ENCODE peak calls at places on chromosomes 13 and 19, in four cellular contexts. Q is neural progenitor cell, K is heart left ventricle, B is A549. R is an unnamed sample.

GRCh38 chr19:19817357-19817756 is 4.2 kb downstream of the ZNF506 start:
- DNase-seq in Q (no peak), B (no peak), K (no peak), R (no peak)

GRCh38 chr13:101512650-101513049 is 60.2 kb downstream of the ITGBL1 start:
- DNase-seq in B (no peak), K (no peak), Q (no peak), R (peak; percentile 20)

GRCh38 chr13:52399708-52400107 is 6.3 kb downstream of the THSD1 start:
- DNase-seq in B (no peak), Q (no peak), K (no peak), R (peak; percentile 45)

GRCh38 chr13:73146705-73147104 is 87.9 kb downstream of the KLF5 start:
- DNase-seq in K (no peak), B (no peak), Q (no peak), R (no peak)

GRCh38 chr13:48567521-48568331 is 34.8 kb upstream of the RCBTB2 start:
- DNase-seq in B (no peak), Q (no peak), K (no peak), R (peak; percentile 51)

GRCh38 chr19:49119411-49120324 is at the start of gene PPFIA3:
- DNase-seq in Q (peak; percentile 93), K (peak; percentile 76), B (no peak), R (peak; percentile 91)

GRCh38 chr19:50478901-50479715 is 2.5 kb upstream of the GARIN5A start:
- DNase-seq in B (peak; percentile 92), K (no peak), Q (peak; percentile 59), R (peak; percentile 49)

GRCh38 chr13:55761986-55762385 is 1378.7 kb upstream of the PRR20A start:
- DNase-seq in K (no peak), Q (peak; percentile 6), B (no peak), R (no peak)

GRCh38 chr19:8123683-8124082 is 25.7 kb downstream of the FBN3 start:
- DNase-seq in K (no peak), Q (no peak), B (no peak), R (no peak)

DNA sequence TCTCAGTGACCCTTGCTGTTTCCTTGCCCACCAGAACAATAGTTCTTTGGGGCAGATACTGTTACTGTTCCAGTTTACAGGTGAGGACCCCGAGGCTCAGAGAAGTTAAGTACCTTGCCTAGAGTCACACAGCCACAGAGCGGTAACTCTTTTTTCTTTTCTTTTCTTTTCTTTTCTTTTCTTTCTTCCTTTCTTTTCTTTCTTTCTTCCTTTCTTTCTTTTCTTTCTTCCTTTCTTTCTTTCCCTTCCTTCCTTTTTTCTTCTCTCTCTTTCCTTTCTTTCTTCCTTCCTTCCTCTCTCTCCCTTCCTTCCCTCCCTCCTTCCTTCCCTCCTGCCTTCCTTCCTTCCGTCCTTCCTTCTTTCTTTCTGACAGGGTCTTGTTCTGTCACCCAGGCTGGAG is 4.9 kb upstream of the PRX start:
- DNase-seq in Q (no peak), B (no peak), K (no peak), R (no peak)
- H3K27ac ChIP-seq in Q (no peak overlapping the region), B (no peak overlapping the region), K (peak overlapping the region; percentile 82), R (peak overlapping the region; percentile 67)

GRCh38 chr13:87656311-87656710 is 14.9 kb upstream of the SLITRK5 start:
- DNase-seq in Q (peak; percentile 20), B (no peak), K (no peak), R (no peak)
- H3K27ac ChIP-seq in Q (no peak overlapping the region), B (no peak overlapping the region), K (no peak overlapping the region), R (no peak overlapping the region)

GRCh38 chr13:59111711-59112110 is 1052.0 kb downstream of the DIAPH3 start:
- DNase-seq in Q (no peak), K (no peak), B (no peak), R (peak; percentile 87)
- H3K27ac ChIP-seq in Q (no peak overlapping the region), K (no peak overlapping the region), B (no peak overlapping the region), R (no peak overlapping the region)

GRCh38 chr13:39110518-39111097 is 72.4 kb downstream of the NHLRC3 start:
- DNase-seq in Q (no peak), K (no peak), B (no peak), R (no peak)
- H3K27ac ChIP-seq in Q (no peak overlapping the region), K (peak overlapping the region; percentile 69), B (no peak overlapping the region), R (peak overlapping the region; percentile 88)

DNA sequence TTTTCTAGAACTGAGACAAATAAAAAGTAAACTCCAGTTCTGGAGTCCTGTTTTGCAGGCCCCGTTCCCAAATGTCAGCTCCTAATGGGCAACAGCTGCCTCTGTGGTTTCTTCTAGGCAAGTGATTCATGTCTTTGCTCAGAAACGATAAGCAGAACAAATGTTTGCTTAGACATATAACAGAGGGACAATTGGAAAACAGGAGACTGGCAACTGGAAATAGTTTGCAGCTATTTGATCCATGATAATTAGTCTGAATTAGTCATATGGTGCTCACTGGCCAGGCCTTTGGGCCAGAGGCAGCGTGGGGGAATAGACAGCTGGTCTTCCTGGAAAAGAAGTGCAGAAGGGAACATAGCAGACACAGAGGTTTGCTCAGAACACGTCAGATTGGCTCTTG is 29.2 kb upstream of the TSHZ3 start:
- DNase-seq in B (no peak), Q (no peak), K (peak; percentile 42), R (peak; percentile 97)
- H3K27ac ChIP-seq in B (no peak overlapping the region), Q (no peak overlapping the region), K (peak overlapping the region; percentile 61), R (no peak overlapping the region)

R was measured in cardiac muscle cell.